ENCODE peak calls at places on chromosomes 3 and 15, in eight cellular contexts. D, S, Y, Z, T, I, L and P are unnamed samples.

GRCh38 chr3:45689787-45690145 is 570 bp downstream of the SACM1L start:
- DNase-seq in D (no peak), S (no peak), Y (no peak), Z (no peak), T (no peak), I (no peak), L (no peak), P (no peak)

GRCh38 chr3:70556056-70556455 is 243.6 kb upstream of the MDFIC2 start:
- DNase-seq in D (no peak), S (no peak), Y (no peak), Z (no peak), T (no peak), I (no peak), L (no peak), P (no peak)

GRCh38 chr3:78644847-78645246 is 1123.0 kb downstream of the ROBO1 start:
- DNase-seq in D (no peak), S (no peak), Y (no peak), Z (no peak), T (no peak), I (no peak), L (no peak), P (no peak)

GRCh38 chr15:80507638-80508316 is 103.6 kb downstream of the ARNT2 start:
- DNase-seq in D (no peak), S (no peak), Y (no peak), Z (peak), T (no peak), I (no peak), L (no peak), P (no peak)

GRCh38 chr15:60255390-60255789 is 142.4 kb downstream of the ANXA2 start:
- DNase-seq in D (no peak), S (no peak), Y (no peak), Z (no peak), T (no peak), I (peak), L (peak), P (no peak)

GRCh38 chr15:91022832-91023129 is 387 bp upstream of the VPS33B start:
- DNase-seq in D (no peak), S (no peak), Y (no peak), Z (no peak), T (no peak), I (no peak), L (no peak), P (no peak)

GRCh38 chr3:1462916-1463315 is 370.1 kb downstream of the CNTN6 start:
- DNase-seq in D (no peak), S (no peak), Y (no peak), Z (no peak), T (no peak), I (no peak), L (no peak), P (no peak)

GRCh38 chr3:139302801-139303113 is 41.1 kb upstream of the MRPS22 start:
- DNase-seq in D (no peak), S (no peak), Y (no peak), Z (no peak), T (no peak), I (no peak), L (no peak), P (no peak)

GRCh38 chr15:95129589-95129988 is 898.2 kb downstream of the MCTP2 start:
- DNase-seq in D (no peak), S (peak), Y (no peak), Z (peak), T (peak), I (no peak), L (no peak), P (peak)

GRCh38 chr15:71707230-71708051 is 102.9 kb upstream of the NR2E3 start:
- DNase-seq in D (no peak), S (no peak), Y (no peak), Z (peak), T (no peak), I (no peak), L (no peak), P (no peak)

GRCh38 chr3:38587548-38588131 is 61.8 kb downstream of the SCN5A start:
- DNase-seq in D (no peak), S (no peak), Y (no peak), Z (no peak), T (no peak), I (no peak), L (no peak), P (peak)

GRCh38 chr15:58770519-58770856 is 614 bp upstream of the MINDY2 start:
- DNase-seq in D (peak), S (peak), Y (no peak), Z (no peak), T (no peak), I (no peak), L (no peak), P (no peak)

GRCh38 chr15:98807262-98807661 is 158.9 kb downstream of the IGF1R start:
- DNase-seq in D (no peak), S (no peak), Y (no peak), Z (no peak), T (no peak), I (no peak), L (no peak), P (no peak)

GRCh38 chr15:63338170-63338569 is 43.5 kb downstream of the CA12 start:
- DNase-seq in D (no peak), S (no peak), Y (no peak), Z (no peak), T (no peak), I (no peak), L (no peak), P (no peak)

GRCh38 chr3:17221529-17221928 is 336.8 kb downstream of the PLCL2 start:
- DNase-seq in D (no peak), S (no peak), Y (no peak), Z (no peak), T (no peak), I (no peak), L (no peak), P (no peak)

DNA sequence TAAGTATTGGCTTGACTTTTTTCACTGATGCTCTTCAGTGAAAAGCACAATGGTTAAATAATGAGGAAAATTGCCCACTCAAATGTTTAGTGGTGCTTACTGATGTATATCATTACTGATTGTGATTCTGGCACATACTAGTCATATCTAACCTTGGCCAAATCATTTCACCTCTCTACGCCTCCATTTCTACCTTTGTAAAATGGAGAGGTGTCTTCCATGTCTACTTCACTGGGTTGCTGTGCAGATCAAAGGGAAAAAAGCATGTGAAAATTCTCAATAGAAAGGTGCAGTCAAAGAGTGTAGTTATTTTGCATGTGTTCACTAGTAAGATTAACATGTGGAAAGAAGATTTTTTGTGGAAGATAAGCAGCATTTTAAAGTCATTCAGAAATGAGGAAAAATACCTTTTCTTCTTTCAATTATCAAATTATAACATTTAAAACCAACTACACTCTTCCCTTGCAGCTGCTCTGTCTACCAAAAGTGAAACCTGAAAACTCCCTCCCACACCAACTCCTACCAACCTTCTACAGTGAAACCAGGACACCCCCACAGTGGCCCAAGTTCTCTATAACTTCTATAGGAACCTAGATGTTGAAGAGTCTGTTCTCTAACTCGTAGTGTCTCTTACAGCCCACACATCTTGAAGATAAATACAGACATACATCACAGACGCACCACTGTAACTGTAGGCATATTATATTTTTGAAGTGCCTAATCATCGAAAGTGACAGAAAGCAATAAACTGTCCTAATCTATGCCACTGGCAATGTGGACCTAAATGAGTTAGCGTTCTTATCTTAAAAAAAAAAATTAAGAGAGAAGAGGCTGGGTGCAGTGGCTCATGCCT is 1.4 kb downstream of the CD200R1 start:
- DNase-seq in D (no peak), S (no peak), Y (no peak), Z (no peak), T (no peak), I (no peak), L (peak), P (no peak)
- H3K27ac ChIP-seq in D (no peak), S (no peak), Y (no peak), Z (no peak), T (no peak), I (no peak), L (peak), P (no peak)

DNA sequence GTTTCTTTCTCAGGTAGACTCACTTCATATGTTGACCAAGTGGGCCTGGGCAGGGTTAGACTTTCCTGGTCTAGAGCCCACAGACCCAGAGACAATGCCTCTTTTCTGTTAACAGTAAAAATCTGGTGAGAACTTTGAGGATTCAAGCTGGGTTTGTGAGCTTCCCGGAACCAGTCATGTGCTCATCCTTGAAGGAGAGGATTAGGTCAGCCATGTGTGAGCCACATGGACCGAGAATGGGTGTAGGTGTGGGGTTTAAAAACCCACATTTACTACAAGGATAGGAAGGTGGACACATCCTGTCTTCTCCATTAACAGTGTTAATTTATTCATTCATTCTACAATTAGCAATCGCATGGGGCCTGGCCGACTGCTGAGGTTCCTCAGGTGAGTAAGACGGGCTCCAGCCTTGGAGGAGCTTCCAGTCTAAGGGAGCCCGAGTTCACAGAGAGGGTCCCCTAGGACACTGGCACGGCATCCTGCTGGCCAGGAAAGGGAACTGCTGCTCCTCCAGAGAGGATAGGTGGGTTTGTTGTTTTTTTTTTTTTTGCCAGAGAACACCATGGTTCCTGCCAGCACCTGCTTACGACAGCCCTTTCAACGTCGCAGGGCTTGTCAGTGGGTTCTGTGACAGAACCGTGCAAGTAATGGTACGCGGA is 69.0 kb downstream of the SQOR start:
- DNase-seq in D (no peak), S (no peak), Y (no peak), Z (no peak), T (no peak), I (no peak), L (no peak), P (no peak)
- TF ChIP-seq CTCF in D (no peak), S (no peak), Y (no peak), Z (no peak), T (no peak), I (no peak), L (no peak), P (no peak)

DNA sequence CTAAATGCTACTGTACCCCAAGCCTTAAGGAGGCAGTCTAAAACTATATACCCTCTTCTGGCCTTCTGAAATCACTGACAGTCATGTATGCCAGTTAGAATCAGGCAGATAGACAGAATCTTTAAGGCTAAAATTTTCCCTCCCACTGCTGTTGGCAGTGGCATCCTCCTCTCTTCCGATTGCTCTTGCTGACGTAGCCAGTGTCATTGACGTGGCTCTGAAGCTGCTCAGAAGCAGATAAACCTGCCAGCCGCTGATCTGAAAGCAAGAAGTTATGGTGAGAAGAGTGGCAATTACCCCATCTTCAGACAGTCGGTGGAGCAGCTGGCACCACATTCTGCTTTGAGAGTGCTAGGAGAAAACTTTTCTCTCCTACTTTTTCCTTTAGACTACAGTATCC is 3.3 kb downstream of the RYR3 start:
- DNase-seq in D (no peak), S (no peak), Y (no peak), Z (no peak), T (no peak), I (no peak), L (no peak), P (no peak)
- TF ChIP-seq POLR2A in D (no peak), S (no peak), Y (no peak), Z (no peak), T (no peak), I (no peak), L (no peak), P (no peak)

GRCh38 chr3:194659778-194660177 is 12.2 kb downstream of the LSG1 start:
- DNase-seq in D (no peak), S (no peak), Y (no peak), Z (no peak), T (no peak), I (no peak), L (no peak), P (no peak)
- H3K27ac ChIP-seq in D (no peak), S (no peak), Y (no peak), Z (no peak), T (no peak), I (no peak), L (no peak), P (no peak)